ENCODE peak calls at places on chromosomes 3 and 15, in ten cellular contexts. One of them, this sample, is unnamed. For H3K4me1, the result is how much of the 10 kb centered on the place peaks cover.

GRCh38 chr15:96625251-96625650 is 294.8 kb downstream of the NR2F2 start:
- DNase-seq in right cardiac atrium: no peak
- DNase-seq in GM23338: no peak
- DNase-seq in adipocyte: no peak
- DNase-seq in left ventricle myocardium inferior: no peak
- DNase-seq in CD4-positive, alpha-beta memory T cell: no peak
- DNase-seq in neuronal stem cell: no peak
- DNase-seq in ascending aorta: no peak
- DNase-seq in HCT116: no peak
- DNase-seq in mesendoderm: no peak
- DNase-seq in this sample: no peak

GRCh38 chr15:99343836-99344551 is 92.7 kb downstream of the LRRC28 start:
- DNase-seq in HCT116: no peak
- DNase-seq in ascending aorta: no peak
- DNase-seq in mesendoderm: peak
- DNase-seq in adipocyte: no peak
- DNase-seq in CD4-positive, alpha-beta memory T cell: peak
- DNase-seq in neuronal stem cell: no peak
- DNase-seq in GM23338: peak
- DNase-seq in right cardiac atrium: peak
- DNase-seq in left ventricle myocardium inferior: peak
- DNase-seq in this sample: peak

GRCh38 chr15:28930011-28930410 is 44.2 kb downstream of the APBA2 start:
- DNase-seq in HCT116: no peak
- DNase-seq in adipocyte: no peak
- DNase-seq in neuronal stem cell: no peak
- DNase-seq in GM23338: no peak
- DNase-seq in ascending aorta: no peak
- DNase-seq in right cardiac atrium: no peak
- DNase-seq in left ventricle myocardium inferior: no peak
- DNase-seq in CD4-positive, alpha-beta memory T cell: no peak
- DNase-seq in mesendoderm: no peak
- DNase-seq in this sample: no peak

GRCh38 chr3:32200490-32200889 is 38.0 kb upstream of the CMTM8 start:
- DNase-seq in neuronal stem cell: no peak
- DNase-seq in ascending aorta: no peak
- DNase-seq in left ventricle myocardium inferior: peak
- DNase-seq in right cardiac atrium: peak
- DNase-seq in CD4-positive, alpha-beta memory T cell: no peak
- DNase-seq in HCT116: no peak
- DNase-seq in adipocyte: no peak
- DNase-seq in mesendoderm: no peak
- DNase-seq in GM23338: no peak
- DNase-seq in this sample: no peak

GRCh38 chr3:157573281-157573680 is 70.1 kb upstream of the VEPH1 start:
- DNase-seq in ascending aorta: no peak
- DNase-seq in neuronal stem cell: no peak
- DNase-seq in mesendoderm: no peak
- DNase-seq in HCT116: no peak
- DNase-seq in CD4-positive, alpha-beta memory T cell: no peak
- DNase-seq in GM23338: no peak
- DNase-seq in adipocyte: peak
- DNase-seq in right cardiac atrium: no peak
- DNase-seq in left ventricle myocardium inferior: no peak
- DNase-seq in this sample: no peak

GRCh38 chr15:101004986-101005747 is 86.0 kb downstream of the LRRK1 start:
- DNase-seq in neuronal stem cell: no peak
- DNase-seq in HCT116: no peak
- DNase-seq in ascending aorta: no peak
- DNase-seq in left ventricle myocardium inferior: no peak
- DNase-seq in right cardiac atrium: no peak
- DNase-seq in mesendoderm: no peak
- DNase-seq in GM23338: no peak
- DNase-seq in adipocyte: no peak
- DNase-seq in CD4-positive, alpha-beta memory T cell: no peak
- DNase-seq in this sample: no peak

GRCh38 chr3:128500556-128500955 is 7.6 kb upstream of the GATA2 start:
- DNase-seq in ascending aorta: peak
- DNase-seq in adipocyte: no peak
- DNase-seq in HCT116: no peak
- DNase-seq in mesendoderm: no peak
- DNase-seq in right cardiac atrium: no peak
- DNase-seq in GM23338: no peak
- DNase-seq in neuronal stem cell: no peak
- DNase-seq in left ventricle myocardium inferior: no peak
- DNase-seq in CD4-positive, alpha-beta memory T cell: no peak
- DNase-seq in this sample: no peak

GRCh38 chr3:43894176-43895049 is 203.7 kb downstream of the ABHD5 start:
- DNase-seq in mesendoderm: peak
- DNase-seq in left ventricle myocardium inferior: peak
- DNase-seq in neuronal stem cell: peak
- DNase-seq in HCT116: peak
- DNase-seq in adipocyte: peak
- DNase-seq in CD4-positive, alpha-beta memory T cell: no peak
- DNase-seq in right cardiac atrium: peak
- DNase-seq in ascending aorta: peak
- DNase-seq in GM23338: peak
- DNase-seq in this sample: peak

GRCh38 chr15:70921297-70921696 is 28.7 kb downstream of the LRRC49 start:
- DNase-seq in right cardiac atrium: no peak
- DNase-seq in neuronal stem cell: no peak
- DNase-seq in ascending aorta: no peak
- DNase-seq in adipocyte: no peak
- DNase-seq in left ventricle myocardium inferior: no peak
- DNase-seq in GM23338: no peak
- DNase-seq in CD4-positive, alpha-beta memory T cell: no peak
- DNase-seq in mesendoderm: no peak
- DNase-seq in HCT116: no peak
- DNase-seq in this sample: no peak

GRCh38 chr3:19264424-19264823 is 116.1 kb downstream of the KCNH8 start:
- DNase-seq in CD4-positive, alpha-beta memory T cell: no peak
- DNase-seq in ascending aorta: no peak
- DNase-seq in adipocyte: no peak
- DNase-seq in HCT116: no peak
- DNase-seq in right cardiac atrium: no peak
- DNase-seq in GM23338: no peak
- DNase-seq in mesendoderm: no peak
- DNase-seq in left ventricle myocardium inferior: no peak
- DNase-seq in neuronal stem cell: no peak
- DNase-seq in this sample: no peak

GRCh38 chr3:132245547-132245946 is 71.7 kb upstream of the ACP3 start:
- DNase-seq in mesendoderm: no peak
- DNase-seq in GM23338: no peak
- DNase-seq in neuronal stem cell: no peak
- DNase-seq in ascending aorta: no peak
- DNase-seq in HCT116: no peak
- DNase-seq in adipocyte: no peak
- DNase-seq in right cardiac atrium: no peak
- DNase-seq in CD4-positive, alpha-beta memory T cell: no peak
- DNase-seq in left ventricle myocardium inferior: no peak
- DNase-seq in this sample: no peak

GRCh38 chr15:73900129-73900712 is 26.0 kb upstream of the LOXL1 start:
- DNase-seq in HCT116: no peak
- DNase-seq in adipocyte: no peak
- DNase-seq in ascending aorta: no peak
- DNase-seq in left ventricle myocardium inferior: no peak
- DNase-seq in mesendoderm: no peak
- DNase-seq in right cardiac atrium: no peak
- DNase-seq in CD4-positive, alpha-beta memory T cell: no peak
- DNase-seq in neuronal stem cell: no peak
- DNase-seq in GM23338: no peak
- DNase-seq in this sample: no peak

GRCh38 chr15:38758001-38758400 is 193.4 kb upstream of the RASGRP1 start:
- DNase-seq in ascending aorta: no peak
- DNase-seq in right cardiac atrium: no peak
- DNase-seq in adipocyte: peak
- DNase-seq in HCT116: no peak
- DNase-seq in CD4-positive, alpha-beta memory T cell: no peak
- DNase-seq in neuronal stem cell: no peak
- DNase-seq in mesendoderm: no peak
- DNase-seq in left ventricle myocardium inferior: no peak
- DNase-seq in GM23338: no peak
- DNase-seq in this sample: no peak

GRCh38 chr3:29686889-29687592 is 406.2 kb downstream of the RBMS3 start:
- DNase-seq in right cardiac atrium: no peak
- DNase-seq in ascending aorta: no peak
- DNase-seq in neuronal stem cell: no peak
- DNase-seq in HCT116: no peak
- DNase-seq in GM23338: no peak
- DNase-seq in CD4-positive, alpha-beta memory T cell: no peak
- DNase-seq in left ventricle myocardium inferior: no peak
- DNase-seq in adipocyte: peak
- DNase-seq in mesendoderm: no peak
- DNase-seq in this sample: no peak

GRCh38 chr15:70132148-70132547 is 34.4 kb upstream of the TLE3 start:
- DNase-seq in neuronal stem cell: no peak
- DNase-seq in left ventricle myocardium inferior: no peak
- DNase-seq in mesendoderm: no peak
- DNase-seq in right cardiac atrium: no peak
- DNase-seq in CD4-positive, alpha-beta memory T cell: no peak
- DNase-seq in adipocyte: no peak
- DNase-seq in ascending aorta: no peak
- DNase-seq in GM23338: no peak
- DNase-seq in HCT116: no peak
- DNase-seq in this sample: no peak

GRCh38 chr3:126468028-126468891 is 7.4 kb downstream of the ZXDC start:
- DNase-seq in adipocyte: peak
- DNase-seq in neuronal stem cell: no peak
- DNase-seq in mesendoderm: no peak
- DNase-seq in CD4-positive, alpha-beta memory T cell: no peak
- DNase-seq in HCT116: no peak
- DNase-seq in left ventricle myocardium inferior: no peak
- DNase-seq in right cardiac atrium: no peak
- DNase-seq in ascending aorta: no peak
- DNase-seq in GM23338: no peak
- DNase-seq in this sample: no peak

GRCh38 chr3:138939563-138940241 is 7.2 kb downstream of the FOXL2 start:
- DNase-seq in CD4-positive, alpha-beta memory T cell: no peak
- DNase-seq in neuronal stem cell: no peak
- DNase-seq in left ventricle myocardium inferior: no peak
- DNase-seq in adipocyte: no peak
- DNase-seq in HCT116: no peak
- DNase-seq in GM23338: peak
- DNase-seq in ascending aorta: no peak
- DNase-seq in mesendoderm: peak
- DNase-seq in right cardiac atrium: no peak
- DNase-seq in this sample: no peak
- H3K4me1 ChIP-seq in CD4-positive, alpha-beta memory T cell: half or more
- H3K4me1 ChIP-seq in neuronal stem cell: under half
- H3K4me1 ChIP-seq in left ventricle myocardium inferior: half or more
- H3K4me1 ChIP-seq in adipocyte: under half
- H3K4me1 ChIP-seq in HCT116: under half
- H3K4me1 ChIP-seq in GM23338: half or more
- H3K4me1 ChIP-seq in ascending aorta: under half
- H3K4me1 ChIP-seq in mesendoderm: under half
- H3K4me1 ChIP-seq in right cardiac atrium: under half
- H3K4me1 ChIP-seq in this sample: under half

GRCh38 chr3:122183521-122183892 is at the start of gene CASR:
- DNase-seq in adipocyte: no peak
- DNase-seq in neuronal stem cell: no peak
- DNase-seq in CD4-positive, alpha-beta memory T cell: no peak
- DNase-seq in ascending aorta: no peak
- DNase-seq in GM23338: peak
- DNase-seq in right cardiac atrium: peak
- DNase-seq in left ventricle myocardium inferior: no peak
- DNase-seq in mesendoderm: peak
- DNase-seq in HCT116: no peak
- DNase-seq in this sample: no peak
- H3K4me3 ChIP-seq in adipocyte: peak
- H3K4me3 ChIP-seq in neuronal stem cell: peak
- H3K4me3 ChIP-seq in CD4-positive, alpha-beta memory T cell: no peak
- H3K4me3 ChIP-seq in ascending aorta: no peak
- H3K4me3 ChIP-seq in GM23338: peak
- H3K4me3 ChIP-seq in right cardiac atrium: peak
- H3K4me3 ChIP-seq in left ventricle myocardium inferior: peak
- H3K4me3 ChIP-seq in mesendoderm: peak
- H3K4me3 ChIP-seq in HCT116: no peak
- H3K4me3 ChIP-seq in this sample: peak

DNA sequence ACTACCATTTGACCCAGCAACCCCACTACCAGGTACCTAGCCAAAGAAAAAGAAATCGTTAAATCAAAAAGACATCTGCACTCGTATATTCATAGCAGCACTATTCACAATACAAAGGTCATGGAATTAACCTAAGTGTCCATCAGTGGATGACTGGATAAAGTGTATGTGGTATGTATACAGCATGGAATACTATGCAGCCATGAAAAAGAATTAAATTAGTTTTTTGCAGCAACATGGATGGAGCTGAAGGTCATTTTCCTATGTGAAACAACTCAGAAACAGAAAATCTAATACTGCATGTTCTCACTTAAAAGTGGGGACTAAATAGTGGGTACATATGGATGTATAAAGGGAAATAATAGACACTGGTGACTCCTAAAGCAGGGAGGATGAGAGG is 175.2 kb downstream of the ZIC4 start:
- DNase-seq in left ventricle myocardium inferior: no peak
- DNase-seq in HCT116: no peak
- DNase-seq in mesendoderm: no peak
- DNase-seq in adipocyte: no peak
- DNase-seq in neuronal stem cell: no peak
- DNase-seq in ascending aorta: no peak
- DNase-seq in right cardiac atrium: no peak
- DNase-seq in GM23338: no peak
- DNase-seq in CD4-positive, alpha-beta memory T cell: no peak
- DNase-seq in this sample: no peak
- H3K4me1 ChIP-seq in left ventricle myocardium inferior: under half
- H3K4me1 ChIP-seq in HCT116: under half
- H3K4me1 ChIP-seq in mesendoderm: under half
- H3K4me1 ChIP-seq in adipocyte: under half
- H3K4me1 ChIP-seq in neuronal stem cell: under half
- H3K4me1 ChIP-seq in ascending aorta: under half
- H3K4me1 ChIP-seq in right cardiac atrium: under half
- H3K4me1 ChIP-seq in GM23338: under half
- H3K4me1 ChIP-seq in CD4-positive, alpha-beta memory T cell: under half
- H3K4me1 ChIP-seq in this sample: under half

GRCh38 chr15:23855260-23855659 is 168.2 kb upstream of the NDN start:
- DNase-seq in adipocyte: no peak
- DNase-seq in left ventricle myocardium inferior: no peak
- DNase-seq in HCT116: no peak
- DNase-seq in ascending aorta: no peak
- DNase-seq in neuronal stem cell: no peak
- DNase-seq in right cardiac atrium: no peak
- DNase-seq in mesendoderm: no peak
- DNase-seq in CD4-positive, alpha-beta memory T cell: no peak
- DNase-seq in GM23338: no peak
- DNase-seq in this sample: no peak
- H3K4me3 ChIP-seq in adipocyte: peak
- H3K4me3 ChIP-seq in left ventricle myocardium inferior: no peak
- H3K4me3 ChIP-seq in HCT116: no peak
- H3K4me3 ChIP-seq in ascending aorta: no peak
- H3K4me3 ChIP-seq in neuronal stem cell: no peak
- H3K4me3 ChIP-seq in right cardiac atrium: no peak
- H3K4me3 ChIP-seq in mesendoderm: no peak
- H3K4me3 ChIP-seq in CD4-positive, alpha-beta memory T cell: no peak
- H3K4me3 ChIP-seq in GM23338: no peak
- H3K4me3 ChIP-seq in this sample: no peak

DNA sequence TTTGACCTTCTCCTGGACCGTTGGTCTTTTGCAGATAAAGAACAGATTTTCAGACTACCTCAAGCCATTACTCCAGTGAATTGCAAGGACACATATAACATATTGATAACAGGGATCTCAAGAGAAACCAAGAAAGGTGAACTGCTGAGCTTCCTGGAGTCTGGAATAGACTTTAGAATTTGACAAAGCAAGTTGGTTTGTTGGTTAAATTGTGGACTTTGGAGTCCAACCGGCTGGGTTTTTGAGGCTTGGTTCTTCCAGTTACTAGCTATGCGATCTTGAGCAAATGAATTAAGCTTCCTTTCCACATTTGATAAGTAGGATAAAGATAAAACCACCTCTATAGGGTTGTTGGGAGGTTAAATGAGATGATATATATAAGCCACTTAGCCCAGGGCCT is 233.1 kb downstream of the SHQ1 start:
- DNase-seq in right cardiac atrium: no peak
- DNase-seq in adipocyte: no peak
- DNase-seq in GM23338: no peak
- DNase-seq in HCT116: no peak
- DNase-seq in mesendoderm: no peak
- DNase-seq in left ventricle myocardium inferior: no peak
- DNase-seq in ascending aorta: no peak
- DNase-seq in CD4-positive, alpha-beta memory T cell: no peak
- DNase-seq in neuronal stem cell: no peak
- DNase-seq in this sample: no peak
- H3K4me1 ChIP-seq in right cardiac atrium: under half
- H3K4me1 ChIP-seq in adipocyte: under half
- H3K4me1 ChIP-seq in GM23338: under half
- H3K4me1 ChIP-seq in HCT116: under half
- H3K4me1 ChIP-seq in mesendoderm: under half
- H3K4me1 ChIP-seq in left ventricle myocardium inferior: under half
- H3K4me1 ChIP-seq in ascending aorta: under half
- H3K4me1 ChIP-seq in CD4-positive, alpha-beta memory T cell: under half
- H3K4me1 ChIP-seq in neuronal stem cell: under half
- H3K4me1 ChIP-seq in this sample: under half

This sample was measured in iPS DF 6.9.